ENCODE peak calls at places on chromosome 1, in seven cellular contexts. D, R, G, O, U, P and C are unnamed samples.

GRCh38 chr1:116232989-116233514 is 121.9 kb downstream of the MAB21L3 start:
- DNase-seq in P (no peak), U (peak), R (no peak), D (no peak), O (peak), G (no peak), C (no peak)

GRCh38 chr1:81313289-81313688 is 487.4 kb upstream of the ADGRL2 start:
- DNase-seq in G (no peak), D (no peak), O (no peak), P (no peak), U (no peak), R (no peak), C (no peak)

GRCh38 chr1:179601093-179601492 is 9.5 kb downstream of the TDRD5 start:
- DNase-seq in R (no peak), G (no peak), O (no peak), D (no peak), U (no peak), P (no peak), C (no peak)

GRCh38 chr1:61055110-61055614 is 27.2 kb upstream of the NFIA start:
- DNase-seq in G (peak), O (no peak), D (no peak), P (no peak), R (peak), U (peak), C (no peak)

GRCh38 chr1:187413770-187414169 is 585.0 kb downstream of the PLA2G4A start:
- DNase-seq in U (no peak), O (no peak), G (no peak), D (no peak), P (no peak), R (peak), C (no peak)

GRCh38 chr1:151905070-151905442 is 4.3 kb downstream of the THEM4 start:
- DNase-seq in U (peak), G (no peak), R (no peak), P (no peak), D (no peak), O (peak), C (no peak)

GRCh38 chr1:170959385-170959784 is 24.1 kb downstream of the MROH9 start:
- DNase-seq in D (no peak), G (peak), U (no peak), P (no peak), R (peak), O (no peak), C (no peak)

GRCh38 chr1:88736633-88737248 is 52.7 kb downstream of the PKN2 start:
- DNase-seq in P (no peak), G (peak), D (no peak), U (peak), O (no peak), R (peak), C (no peak)

GRCh38 chr1:46575778-46576177 is 24.3 kb upstream of the KNCN start:
- DNase-seq in O (no peak), G (no peak), D (no peak), U (no peak), R (no peak), P (no peak), C (no peak)

GRCh38 chr1:156705918-156706646 is 699 bp upstream of the CRABP2 start:
- DNase-seq in U (peak), R (peak), D (peak), P (no peak), O (peak), G (peak), C (peak)

GRCh38 chr1:106619080-106619826 is 437.2 kb upstream of the PRMT6 start:
- DNase-seq in U (no peak), G (no peak), D (no peak), P (no peak), R (no peak), O (no peak), C (no peak)

GRCh38 chr1:226975259-226975908 is 35.3 kb downstream of the COQ8A start:
- DNase-seq in U (no peak), D (no peak), G (no peak), R (no peak), O (no peak), P (peak), C (no peak)

GRCh38 chr1:239361403-239361802 is 25.0 kb upstream of the CHRM3 start:
- DNase-seq in R (peak), O (no peak), D (no peak), G (peak), P (no peak), U (peak), C (no peak)

GRCh38 chr1:107344268-107344667 is 203.4 kb downstream of the NTNG1 start:
- DNase-seq in R (no peak), P (no peak), U (no peak), O (no peak), G (no peak), D (no peak), C (no peak)

GRCh38 chr1:65444128-65444527 is 23.7 kb downstream of the LEPR start:
- DNase-seq in O (no peak), P (no peak), U (no peak), R (no peak), G (no peak), D (no peak), C (no peak)

GRCh38 chr1:84352298-84353106 is 45.8 kb upstream of the DNASE2B start:
- DNase-seq in U (no peak), G (peak), O (no peak), D (no peak), R (no peak), P (no peak), C (no peak)

GRCh38 chr1:1390675-1391074 is 8.5 kb downstream of the CCNL2 start:
- DNase-seq in P (no peak), U (no peak), O (no peak), G (no peak), R (no peak), D (no peak), C (no peak)

GRCh38 chr1:207815913-207816312 is 64.1 kb downstream of the CD46 start:
- DNase-seq in D (no peak), O (no peak), U (no peak), R (peak), P (no peak), G (peak), C (peak)

GRCh38 chr1:239802275-239802674 is 289.4 kb upstream of the FMN2 start:
- DNase-seq in R (no peak), P (no peak), G (no peak), D (no peak), O (peak), U (no peak), C (no peak)

GRCh38 chr1:186747661-186748060 is 67.4 kb upstream of the PTGS2 start:
- DNase-seq in D (no peak), G (no peak), O (no peak), P (no peak), U (no peak), R (no peak), C (no peak)

GRCh38 chr1:2972879-2973575 is 48.2 kb upstream of the ACTRT2 start:
- DNase-seq in U (no peak), P (peak), D (no peak), R (no peak), O (no peak), G (no peak), C (no peak)

GRCh38 chr1:22814176-22815042 is 103.8 kb downstream of the EPHB2 start:
- DNase-seq in G (peak), P (no peak), D (peak), U (peak), O (no peak), R (no peak), C (peak)

GRCh38 chr1:6971048-6971447 is 185.8 kb downstream of the CAMTA1 start:
- DNase-seq in U (no peak), D (no peak), G (peak), O (no peak), P (no peak), R (no peak), C (no peak)

GRCh38 chr1:156727914-156728598 is at the start of gene METTL25B:
- DNase-seq in O (no peak), G (peak), R (peak), U (peak), D (peak), P (peak), C (no peak)

GRCh38 chr1:206442101-206442500 is 28.2 kb upstream of the IKBKE start:
- DNase-seq in R (peak), P (no peak), G (peak), D (no peak), U (no peak), O (no peak), C (no peak)

GRCh38 chr1:226309398-226310122 is 596 bp upstream of the LIN9 start:
- DNase-seq in G (peak), D (no peak), O (no peak), U (no peak), R (no peak), P (peak), C (no peak)

GRCh38 chr1:226223157-226223785 is at the start of gene MIXL1:
- DNase-seq in U (peak), O (no peak), R (no peak), D (no peak), P (no peak), G (peak), C (no peak)

GRCh38 chr1:219692981-219693380 is 80.1 kb upstream of the ZC3H11B start:
- DNase-seq in R (no peak), O (no peak), G (no peak), D (no peak), P (no peak), U (no peak), C (no peak)

GRCh38 chr1:245279346-245279745 is 124.6 kb downstream of the KIF26B start:
- DNase-seq in U (no peak), P (no peak), R (no peak), G (no peak), D (no peak), O (no peak), C (no peak)

GRCh38 chr1:47578862-47579419 is 141.1 kb downstream of the FOXD2 start:
- DNase-seq in U (peak), G (no peak), O (no peak), R (no peak), P (peak), D (no peak), C (no peak)

GRCh38 chr1:214469290-214469689 is 82.1 kb downstream of the PTPN14 start:
- DNase-seq in P (no peak), G (no peak), R (no peak), U (no peak), O (no peak), D (no peak), C (no peak)

GRCh38 chr1:144101397-144102050 is 129.7 kb upstream of the FAM72C start:
- DNase-seq in R (peak), D (peak), U (peak), G (peak), O (no peak), P (peak), C (peak)

GRCh38 chr1:93715529-93716126 is 34.0 kb upstream of the BCAR3 start:
- DNase-seq in U (no peak), O (no peak), R (no peak), D (no peak), P (no peak), G (no peak), C (no peak)
- H3K4me3 ChIP-seq in U (no peak), O (no peak), R (no peak), D (no peak), P (no peak), G (no peak), C (no peak)

GRCh38 chr1:18191868-18192155 is 84.2 kb downstream of the IGSF21 start:
- DNase-seq in O (no peak), G (no peak), R (no peak), U (no peak), D (no peak), P (no peak), C (no peak)
- H3K4me3 ChIP-seq in O (no peak), G (no peak), R (no peak), U (no peak), D (no peak), P (no peak), C (no peak)

GRCh38 chr1:78619803-78620579 is at the start of gene IFI44L:
- DNase-seq in D (no peak), P (no peak), U (no peak), O (peak), R (peak), G (peak), C (peak)
- H3K4me3 ChIP-seq in D (peak), P (peak), U (no peak), O (peak), R (peak), G (peak), C (peak)

GRCh38 chr1:55362558-55362957 is 147.4 kb upstream of the USP24 start:
- DNase-seq in G (peak), U (no peak), R (peak), D (no peak), O (no peak), P (no peak), C (no peak)
- H3K4me3 ChIP-seq in G (no peak), U (no peak), R (no peak), D (no peak), O (no peak), P (no peak), C (no peak)

GRCh38 chr1:177165069-177165439 is 542 bp upstream of the ASTN1 start:
- DNase-seq in O (no peak), G (no peak), R (no peak), P (no peak), D (no peak), U (no peak), C (no peak)
- H3K4me3 ChIP-seq in O (no peak), G (no peak), R (no peak), P (peak), D (no peak), U (no peak), C (peak)